ENCODE peak calls at places on chromosome 4, in four cellular contexts. S is pancreas, B is dorsolateral prefrontal cortex, Q is ascending aorta. O is an unnamed sample.

GRCh38 chr4:153222162-153222789 is 18.0 kb downstream of the TRIM2 start:
- DNase-seq in S (no peak), B (peak), Q (no peak), O (peak)

GRCh38 chr4:2786152-2786671 is 6.7 kb upstream of the SH3BP2 start:
- DNase-seq in S (peak), B (peak), Q (no peak), O (peak)

GRCh38 chr4:31918891-31919290 is 1198.7 kb downstream of the PCDH7 start:
- DNase-seq in S (no peak), B (no peak), Q (no peak), O (no peak)

GRCh38 chr4:40327340-40327739 is 7.8 kb upstream of the CHRNA9 start:
- DNase-seq in S (no peak), B (no peak), Q (no peak), O (peak)

GRCh38 chr4:77399831-77400230 is 205.8 kb upstream of the CXCL13 start:
- DNase-seq in S (no peak), B (no peak), Q (no peak), O (no peak)

GRCh38 chr4:74120086-74120485 is 21.1 kb upstream of the CXCL2 start:
- DNase-seq in S (no peak), B (no peak), Q (no peak), O (no peak)

GRCh38 chr4:183242291-183242690 is 77.8 kb downstream of the CLDN22 start:
- DNase-seq in S (no peak), B (no peak), Q (no peak), O (no peak)

GRCh38 chr4:9898596-9899345 is 117.3 kb downstream of the DRD5 start:
- DNase-seq in S (no peak), B (no peak), Q (no peak), O (no peak)

GRCh38 chr4:54400802-54401201 is 171.7 kb downstream of the PDGFRA start:
- DNase-seq in S (no peak), B (peak), Q (no peak), O (no peak)

GRCh38 chr4:78585633-78586032 is 34.1 kb downstream of the ANXA3 start:
- DNase-seq in S (no peak), B (no peak), Q (no peak), O (no peak)

GRCh38 chr4:46993075-46994006 is at the start of gene GABRA4:
- DNase-seq in S (peak), B (peak), Q (no peak), O (no peak)

GRCh38 chr4:188484256-188484655 is 345.0 kb downstream of the TRIML1 start:
- DNase-seq in S (no peak), B (no peak), Q (no peak), O (no peak)

GRCh38 chr4:15506464-15506863 is 36.8 kb downstream of the CC2D2A start:
- DNase-seq in S (no peak), B (no peak), Q (no peak), O (no peak)

GRCh38 chr4:148061795-148062194 is 329.9 kb downstream of the ARHGAP10 start:
- DNase-seq in S (no peak), B (no peak), Q (no peak), O (peak)

GRCh38 chr4:137651128-137651527 is 118.8 kb upstream of the PCDH18 start:
- DNase-seq in S (no peak), B (no peak), Q (no peak), O (no peak)

GRCh38 chr4:18366762-18367358 is 345.3 kb upstream of the LCORL start:
- DNase-seq in S (no peak), B (no peak), Q (no peak), O (no peak)

GRCh38 chr4:15336410-15337184 is 91.2 kb upstream of the C1QTNF7 start:
- DNase-seq in S (no peak), B (no peak), Q (no peak), O (no peak)

GRCh38 chr4:115671581-115671980 is 558.2 kb upstream of the NDST4 start:
- DNase-seq in S (no peak), B (no peak), Q (no peak), O (no peak)

GRCh38 chr4:87103691-87104187 is 116.7 kb downstream of the KLHL8 start:
- DNase-seq in S (no peak), B (no peak), Q (no peak), O (no peak)

GRCh38 chr4:86595426-86595805 is 1.3 kb downstream of the PTPN13 start:
- DNase-seq in S (no peak), B (no peak), Q (no peak), O (no peak)

GRCh38 chr4:6019316-6020263 is 1.4 kb upstream of the C4orf50 start:
- DNase-seq in S (no peak), B (peak), Q (no peak), O (no peak)

GRCh38 chr4:164937576-164938270 is 39.7 kb downstream of the TRIM61 start:
- DNase-seq in S (no peak), B (peak), Q (no peak), O (no peak)

GRCh38 chr4:144754562-144755410 is 108.8 kb downstream of the HHIP start:
- DNase-seq in S (no peak), B (no peak), Q (no peak), O (no peak)

GRCh38 chr4:7433376-7434140 is 1.2 kb downstream of the PSAPL1 start:
- DNase-seq in S (peak), B (no peak), Q (no peak), O (no peak)

GRCh38 chr4:86963697-86964096 is 28.9 kb downstream of the AFF1 start:
- DNase-seq in S (no peak), B (no peak), Q (no peak), O (no peak)

GRCh38 chr4:99366491-99366890 is 13.9 kb upstream of the ADH1C start:
- DNase-seq in S (no peak), B (no peak), Q (no peak), O (no peak)

GRCh38 chr4:1200425-1201035 is 28.1 kb upstream of the SPON2 start:
- DNase-seq in S (peak), B (peak), Q (no peak), O (peak)

GRCh38 chr4:172919269-172919668 is 249.3 kb upstream of the GALNT7 start:
- DNase-seq in S (no peak), B (no peak), Q (no peak), O (no peak)

DNA sequence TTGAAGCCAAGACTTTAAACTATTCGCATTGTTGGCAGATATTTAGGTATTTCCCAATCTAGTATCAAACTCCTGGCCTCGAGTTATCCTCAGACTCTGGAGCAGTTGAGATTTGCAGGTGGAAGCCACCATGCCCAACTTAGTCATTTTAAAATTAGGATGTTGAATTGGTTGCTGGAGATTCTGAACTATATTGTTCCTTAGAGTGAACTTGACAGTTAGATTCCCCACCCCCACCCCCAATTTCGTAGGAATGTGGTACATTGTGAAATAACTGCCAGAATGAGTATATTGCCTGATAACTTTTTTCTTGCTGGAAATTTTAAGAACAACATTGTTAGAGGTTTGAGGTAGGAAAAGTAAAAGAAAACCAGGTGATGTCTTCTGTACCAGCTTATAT is 2.3 kb downstream of the NOCT start:
- DNase-seq in S (no peak), B (no peak), Q (no peak), O (no peak)
- H3K4me3 ChIP-seq in S (no peak), B (peak), Q (no peak), O (no peak)

GRCh38 chr4:184824081-184824775 is 1.5 kb downstream of the ACSL1 start:
- DNase-seq in S (no peak), B (no peak), Q (no peak), O (no peak)
- H3K4me3 ChIP-seq in S (no peak), B (peak), Q (peak), O (no peak)

GRCh38 chr4:110139106-110139505 is 59.3 kb downstream of the ELOVL6 start:
- DNase-seq in S (no peak), B (no peak), Q (no peak), O (no peak)
- H3K4me3 ChIP-seq in S (no peak), B (no peak), Q (no peak), O (no peak)

DNA sequence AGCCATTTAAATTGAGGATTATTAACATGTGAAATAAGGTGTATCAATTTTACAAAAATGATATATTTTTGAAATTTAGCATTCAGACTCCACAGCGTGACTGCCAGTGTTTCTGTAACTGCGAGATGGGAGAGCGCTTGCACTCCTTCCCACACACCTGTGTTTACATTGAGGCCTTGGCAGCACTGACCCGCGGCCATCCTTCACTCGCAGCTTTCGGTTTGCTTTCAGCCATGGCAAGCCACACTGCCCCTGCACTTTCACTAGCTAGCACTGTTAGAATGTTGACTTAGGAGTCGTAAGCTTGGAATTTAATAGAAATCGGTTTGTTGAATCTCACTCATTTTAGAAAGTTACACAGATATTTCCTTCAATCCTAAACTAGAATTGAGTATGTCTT is 136.2 kb downstream of the CFAP299 start:
- DNase-seq in S (peak), B (no peak), Q (no peak), O (peak)
- H3K4me3 ChIP-seq in S (no peak), B (no peak), Q (peak), O (no peak)

GRCh38 chr4:4394644-4395043 is 7.7 kb downstream of the NSG1 start:
- DNase-seq in S (peak), B (no peak), Q (no peak), O (no peak)

GRCh38 chr4:4395849-4396627 is 9.1 kb downstream of the NSG1 start:
- DNase-seq in S (peak), B (no peak), Q (no peak), O (no peak)

GRCh38 chr4:4398430-4398829 is 11.5 kb downstream of the NSG1 start:
- DNase-seq in S (no peak), B (no peak), Q (no peak), O (no peak)

GRCh38 chr4:4397441-4397819 is 10.5 kb downstream of the NSG1 start:
- DNase-seq in S (no peak), B (no peak), Q (no peak), O (no peak)

GRCh38 chr4:4396628-4397440 is 9.9 kb downstream of the NSG1 start:
- DNase-seq in S (no peak), B (no peak), Q (no peak), O (no peak)
- H3K4me3 ChIP-seq in S (no peak), B (peak), Q (no peak), O (no peak)

GRCh38 chr4:161314371-161314770 is 849.4 kb downstream of the FSTL5 start:
- DNase-seq in S (no peak), B (no peak), Q (no peak), O (no peak)

GRCh38 chr4:161320377-161320776 is 843.4 kb downstream of the FSTL5 start:
- DNase-seq in S (no peak), B (no peak), Q (no peak), O (peak)

DNA sequence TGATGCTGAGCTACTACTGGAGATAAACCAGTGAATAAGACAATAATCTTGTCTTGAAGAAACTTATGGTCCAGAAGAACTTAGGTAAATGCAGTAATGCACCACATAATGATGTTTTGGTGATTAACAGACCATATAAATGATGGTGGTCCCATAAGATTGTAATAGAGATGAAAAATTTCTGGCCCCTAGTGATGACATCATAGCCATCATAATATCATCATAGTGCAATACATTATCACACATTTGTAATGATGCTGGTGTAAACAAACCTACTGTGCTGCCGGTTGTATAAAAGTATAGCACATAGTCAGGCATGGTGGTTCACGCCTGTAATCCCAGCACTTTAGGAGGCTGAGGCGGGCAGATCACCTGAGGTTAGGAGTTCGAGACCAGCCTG is 846.8 kb downstream of the FSTL5 start:
- DNase-seq in S (no peak), B (no peak), Q (no peak), O (no peak)
- H3K4me3 ChIP-seq in S (no peak), B (no peak), Q (no peak), O (no peak)

DNA sequence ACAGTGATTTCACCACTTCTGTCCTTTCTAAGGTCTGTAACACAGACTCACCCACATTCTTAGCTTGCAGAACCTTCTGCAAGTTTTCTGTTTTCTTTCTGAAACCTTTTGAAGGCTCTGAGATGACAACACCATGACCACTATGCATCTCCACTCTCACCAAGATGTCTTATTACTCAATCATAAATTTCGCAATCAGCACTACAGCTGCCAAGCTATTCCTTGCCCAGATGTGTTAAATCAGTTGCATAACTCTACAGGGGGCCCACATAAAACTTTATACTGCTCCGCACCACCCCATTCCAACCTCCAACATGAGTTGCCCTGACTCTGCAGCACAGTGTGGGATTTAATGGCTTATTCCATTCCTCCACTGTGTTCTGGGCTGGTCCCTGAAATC is 229.9 kb downstream of the COL25A1 start:
- DNase-seq in S (no peak), B (no peak), Q (no peak), O (no peak)
- H3K4me3 ChIP-seq in S (no peak), B (no peak), Q (no peak), O (no peak)

GRCh38 chr4:84501721-84502267 is 2.7 kb upstream of the NKX6-1 start:
- DNase-seq in S (peak), B (no peak), Q (no peak), O (no peak)
- H3K4me3 ChIP-seq in S (no peak), B (no peak), Q (no peak), O (no peak)

O was measured in mucosa of descending colon.